ENCODE peak calls at places on chromosome 4, in six cellular contexts. One of them, this sample, is unnamed.

GRCh38 chr4:879730-880079 is 52.4 kb downstream of the GAK start:
- DNase-seq in foreskin fibroblast: no peak
- DNase-seq in Peyer's patch: no peak
- DNase-seq in fibroblast of mammary gland: peak; percentile 16
- DNase-seq in endothelial cell: no peak
- DNase-seq in neural progenitor cell: no peak
- DNase-seq in this sample: no peak

GRCh38 chr4:99024481-99025275 is 29.2 kb downstream of the METAP1 start:
- DNase-seq in foreskin fibroblast: no peak
- DNase-seq in neural progenitor cell: peak; percentile 4
- DNase-seq in Peyer's patch: peak; percentile 58
- DNase-seq in fibroblast of mammary gland: no peak
- DNase-seq in endothelial cell: no peak
- DNase-seq in this sample: no peak

GRCh38 chr4:182778222-182778982 is 138.8 kb downstream of the DCTD start:
- DNase-seq in neural progenitor cell: no peak
- DNase-seq in fibroblast of mammary gland: no peak
- DNase-seq in foreskin fibroblast: no peak
- DNase-seq in Peyer's patch: no peak
- DNase-seq in endothelial cell: no peak
- DNase-seq in this sample: no peak

GRCh38 chr4:105215609-105216313 is 69.1 kb downstream of the TET2 start:
- DNase-seq in fibroblast of mammary gland: peak; percentile 30
- DNase-seq in Peyer's patch: no peak
- DNase-seq in endothelial cell: no peak
- DNase-seq in foreskin fibroblast: peak; percentile 3
- DNase-seq in neural progenitor cell: no peak
- DNase-seq in this sample: no peak

GRCh38 chr4:108730579-108730978 is 32.3 kb downstream of the ETNPPL start:
- DNase-seq in fibroblast of mammary gland: peak; percentile 28
- DNase-seq in endothelial cell: no peak
- DNase-seq in foreskin fibroblast: peak; percentile 71
- DNase-seq in Peyer's patch: no peak
- DNase-seq in neural progenitor cell: no peak
- DNase-seq in this sample: no peak

GRCh38 chr4:7294176-7294756 is 101.9 kb downstream of the SORCS2 start:
- DNase-seq in fibroblast of mammary gland: no peak
- DNase-seq in foreskin fibroblast: no peak
- DNase-seq in neural progenitor cell: no peak
- DNase-seq in Peyer's patch: no peak
- DNase-seq in endothelial cell: no peak
- DNase-seq in this sample: no peak

GRCh38 chr4:154489558-154490260 is 1.9 kb downstream of the DCHS2 start:
- DNase-seq in endothelial cell: no peak
- DNase-seq in fibroblast of mammary gland: no peak
- DNase-seq in Peyer's patch: no peak
- DNase-seq in neural progenitor cell: no peak
- DNase-seq in foreskin fibroblast: no peak
- DNase-seq in this sample: no peak

GRCh38 chr4:48570646-48571220 is 80.7 kb downstream of the ZAR1 start:
- DNase-seq in endothelial cell: no peak
- DNase-seq in fibroblast of mammary gland: peak; percentile 77
- DNase-seq in Peyer's patch: no peak
- DNase-seq in neural progenitor cell: no peak
- DNase-seq in foreskin fibroblast: peak; percentile 81
- DNase-seq in this sample: no peak

GRCh38 chr4:139560396-139561084 is 4.5 kb upstream of the SETD7 start:
- DNase-seq in neural progenitor cell: peak; percentile 49
- DNase-seq in endothelial cell: no peak
- DNase-seq in foreskin fibroblast: no peak
- DNase-seq in Peyer's patch: no peak
- DNase-seq in fibroblast of mammary gland: no peak
- DNase-seq in this sample: no peak

GRCh38 chr4:80619070-80619674 is 283.6 kb downstream of the CFAP299 start:
- DNase-seq in foreskin fibroblast: no peak
- DNase-seq in endothelial cell: peak; percentile 6
- DNase-seq in Peyer's patch: no peak
- DNase-seq in neural progenitor cell: peak; percentile 36
- DNase-seq in fibroblast of mammary gland: peak; percentile 17
- DNase-seq in this sample: no peak

GRCh38 chr4:80054375-80054774 is 18.7 kb downstream of the ANTXR2 start:
- DNase-seq in Peyer's patch: no peak
- DNase-seq in foreskin fibroblast: no peak
- DNase-seq in endothelial cell: no peak
- DNase-seq in neural progenitor cell: no peak
- DNase-seq in fibroblast of mammary gland: no peak
- DNase-seq in this sample: no peak

DNA sequence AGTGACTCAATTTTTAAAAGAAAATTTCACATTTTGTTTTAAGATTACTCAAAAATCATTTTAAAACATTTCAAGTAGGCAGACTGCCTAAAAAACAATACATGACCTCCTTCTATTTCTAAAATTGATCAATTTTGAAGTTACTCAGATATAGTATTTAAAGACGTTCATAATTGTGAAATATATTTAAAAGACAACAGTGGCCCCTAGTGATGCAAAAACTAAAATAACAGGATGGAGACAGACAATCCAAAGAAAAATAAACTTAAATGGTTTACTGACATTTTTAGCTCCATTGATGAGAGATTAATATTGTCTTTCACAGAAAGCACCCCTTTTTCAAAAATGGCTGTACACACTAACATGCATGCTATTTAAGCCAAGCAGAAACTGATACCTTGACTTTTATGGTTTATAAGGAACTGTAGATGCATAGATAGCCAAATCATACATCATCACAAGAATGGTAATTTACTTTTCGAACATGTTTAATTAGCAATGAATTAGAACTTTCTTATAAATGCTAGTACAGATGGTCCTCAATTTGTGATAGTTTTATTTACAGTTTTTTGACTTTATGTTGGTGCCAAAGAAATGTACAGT is 69.8 kb upstream of the FAT4 start:
- DNase-seq in foreskin fibroblast: peak; percentile 51
- DNase-seq in endothelial cell: no peak
- DNase-seq in Peyer's patch: no peak
- DNase-seq in neural progenitor cell: no peak
- DNase-seq in fibroblast of mammary gland: peak; percentile 43
- DNase-seq in this sample: no peak
- TF ChIP-seq CTCF in foreskin fibroblast: peak; percentile 17
- TF ChIP-seq CTCF in endothelial cell: peak; percentile 46
- TF ChIP-seq CTCF in Peyer's patch: peak; percentile 12
- TF ChIP-seq CTCF in neural progenitor cell: peak; percentile 55
- TF ChIP-seq CTCF in fibroblast of mammary gland: peak; percentile 39
- TF ChIP-seq CTCF in this sample: no peak

GRCh38 chr4:111883557-111883999 is 261.7 kb upstream of the FAM241A start:
- DNase-seq in neural progenitor cell: peak; percentile 71
- DNase-seq in Peyer's patch: no peak
- DNase-seq in foreskin fibroblast: no peak
- DNase-seq in fibroblast of mammary gland: no peak
- DNase-seq in endothelial cell: no peak
- DNase-seq in this sample: no peak
- TF ChIP-seq CTCF in neural progenitor cell: no peak
- TF ChIP-seq CTCF in Peyer's patch: no peak
- TF ChIP-seq CTCF in foreskin fibroblast: no peak
- TF ChIP-seq CTCF in fibroblast of mammary gland: no peak
- TF ChIP-seq CTCF in endothelial cell: no peak
- TF ChIP-seq CTCF in this sample: no peak

DNA sequence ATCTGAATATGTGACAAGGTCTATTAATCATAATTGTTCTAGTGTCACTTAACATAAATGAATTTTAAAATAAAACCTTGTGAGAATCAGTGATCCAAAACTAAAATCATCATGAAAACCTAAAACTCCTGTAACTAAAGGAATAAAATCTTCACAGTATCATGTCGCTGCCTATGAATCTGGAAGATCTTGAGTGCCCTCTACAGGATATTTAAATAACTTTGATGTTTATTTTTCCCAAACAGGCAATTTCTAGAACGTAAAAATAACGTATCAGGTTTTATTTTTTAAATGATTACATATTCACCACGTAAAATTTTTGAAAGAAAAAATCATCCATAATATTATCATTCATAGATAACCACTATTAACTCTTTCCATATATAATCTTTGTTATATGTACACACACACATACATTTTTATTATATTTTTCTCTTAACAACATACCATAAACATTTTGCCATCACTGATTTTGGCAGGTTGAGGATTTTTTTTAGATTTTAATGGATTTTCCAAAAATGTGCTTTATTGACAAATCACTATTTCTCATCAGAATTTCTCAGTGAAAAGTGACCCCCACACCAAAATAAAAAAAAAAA is 79.6 kb downstream of the COMMD8 start:
- DNase-seq in fibroblast of mammary gland: peak; percentile 41
- DNase-seq in Peyer's patch: no peak
- DNase-seq in endothelial cell: no peak
- DNase-seq in neural progenitor cell: peak; percentile 39
- DNase-seq in foreskin fibroblast: peak; percentile 60
- DNase-seq in this sample: no peak
- TF ChIP-seq CTCF in fibroblast of mammary gland: peak; percentile 55
- TF ChIP-seq CTCF in Peyer's patch: peak; percentile 64
- TF ChIP-seq CTCF in endothelial cell: peak; percentile 50
- TF ChIP-seq CTCF in neural progenitor cell: peak; percentile 78
- TF ChIP-seq CTCF in foreskin fibroblast: no peak
- TF ChIP-seq CTCF in this sample: peak; percentile 68

GRCh38 chr4:22430626-22431025 is 85.2 kb downstream of the ADGRA3 start:
- DNase-seq in Peyer's patch: no peak
- DNase-seq in neural progenitor cell: no peak
- DNase-seq in fibroblast of mammary gland: no peak
- DNase-seq in foreskin fibroblast: no peak
- DNase-seq in endothelial cell: no peak
- DNase-seq in this sample: no peak

GRCh38 chr4:22439947-22440346 is 75.9 kb downstream of the ADGRA3 start:
- DNase-seq in neural progenitor cell: no peak
- DNase-seq in fibroblast of mammary gland: no peak
- DNase-seq in foreskin fibroblast: no peak
- DNase-seq in endothelial cell: no peak
- DNase-seq in Peyer's patch: no peak
- DNase-seq in this sample: no peak

GRCh38 chr4:22435652-22436051 is 80.2 kb downstream of the ADGRA3 start:
- DNase-seq in foreskin fibroblast: no peak
- DNase-seq in Peyer's patch: no peak
- DNase-seq in endothelial cell: no peak
- DNase-seq in fibroblast of mammary gland: no peak
- DNase-seq in neural progenitor cell: no peak
- DNase-seq in this sample: no peak

GRCh38 chr4:22434895-22435294 is 81.0 kb downstream of the ADGRA3 start:
- DNase-seq in fibroblast of mammary gland: peak; percentile 62
- DNase-seq in endothelial cell: peak; percentile 54
- DNase-seq in Peyer's patch: no peak
- DNase-seq in neural progenitor cell: peak; percentile 75
- DNase-seq in foreskin fibroblast: peak; percentile 71
- DNase-seq in this sample: no peak
- TF ChIP-seq CTCF in fibroblast of mammary gland: peak; percentile 55
- TF ChIP-seq CTCF in endothelial cell: no peak
- TF ChIP-seq CTCF in Peyer's patch: peak; percentile 39
- TF ChIP-seq CTCF in neural progenitor cell: peak; percentile 57
- TF ChIP-seq CTCF in foreskin fibroblast: peak; percentile 62
- TF ChIP-seq CTCF in this sample: no peak

DNA sequence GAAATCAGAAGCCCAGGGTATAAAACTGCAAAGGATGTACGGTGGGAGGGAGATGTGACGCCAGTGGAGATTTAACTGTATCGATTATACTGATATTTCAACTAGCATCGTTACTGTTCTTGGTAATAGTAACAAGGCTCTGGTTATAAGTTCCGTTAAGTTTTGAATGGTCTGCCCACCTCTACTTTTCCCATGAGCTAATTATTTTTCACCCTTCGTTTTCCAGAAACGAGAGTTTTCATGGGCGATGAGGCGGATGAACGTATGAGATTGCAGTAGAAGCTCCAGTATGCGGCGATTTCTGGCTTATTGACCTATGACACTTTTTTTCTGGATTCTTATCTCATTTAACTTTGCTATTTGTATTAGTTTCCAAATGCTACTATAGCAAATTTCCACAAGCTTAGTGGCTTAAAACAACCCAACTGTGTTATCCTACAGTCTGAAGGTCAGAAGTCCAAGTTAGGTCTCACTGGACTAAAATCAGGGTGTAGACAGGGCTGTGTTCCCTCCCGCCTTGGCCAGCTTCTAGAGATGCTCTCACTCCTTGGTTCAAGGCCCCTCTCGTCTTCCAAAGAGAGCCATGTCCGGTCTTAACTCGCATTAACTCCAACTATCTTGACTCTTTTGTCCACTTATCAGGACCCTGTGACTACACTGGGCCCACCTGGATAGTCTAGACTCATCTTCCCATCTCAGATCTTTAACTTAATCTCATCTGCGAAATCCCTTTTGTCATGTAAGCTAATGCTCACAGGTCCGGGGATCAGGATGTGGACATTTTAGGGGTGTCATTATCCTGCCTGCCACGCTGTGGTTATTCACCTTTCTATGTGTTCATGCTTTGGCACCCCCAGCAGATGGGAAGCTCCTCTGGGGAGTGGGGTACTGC is 122.5 kb downstream of the IRF2 start:
- DNase-seq in fibroblast of mammary gland: no peak
- DNase-seq in Peyer's patch: no peak
- DNase-seq in neural progenitor cell: no peak
- DNase-seq in endothelial cell: no peak
- DNase-seq in foreskin fibroblast: no peak
- DNase-seq in this sample: no peak
- TF ChIP-seq CTCF in fibroblast of mammary gland: no peak
- TF ChIP-seq CTCF in Peyer's patch: no peak
- TF ChIP-seq CTCF in neural progenitor cell: no peak
- TF ChIP-seq CTCF in endothelial cell: no peak
- TF ChIP-seq CTCF in foreskin fibroblast: no peak
- TF ChIP-seq CTCF in this sample: no peak

GRCh38 chr4:114178392-114178791 is 198.9 kb upstream of the ARSJ start:
- DNase-seq in Peyer's patch: no peak
- DNase-seq in fibroblast of mammary gland: no peak
- DNase-seq in foreskin fibroblast: no peak
- DNase-seq in endothelial cell: no peak
- DNase-seq in neural progenitor cell: no peak
- DNase-seq in this sample: no peak

GRCh38 chr4:114184901-114185300 is 205.5 kb upstream of the ARSJ start:
- DNase-seq in endothelial cell: no peak
- DNase-seq in foreskin fibroblast: no peak
- DNase-seq in neural progenitor cell: no peak
- DNase-seq in Peyer's patch: no peak
- DNase-seq in fibroblast of mammary gland: no peak
- DNase-seq in this sample: no peak

DNA sequence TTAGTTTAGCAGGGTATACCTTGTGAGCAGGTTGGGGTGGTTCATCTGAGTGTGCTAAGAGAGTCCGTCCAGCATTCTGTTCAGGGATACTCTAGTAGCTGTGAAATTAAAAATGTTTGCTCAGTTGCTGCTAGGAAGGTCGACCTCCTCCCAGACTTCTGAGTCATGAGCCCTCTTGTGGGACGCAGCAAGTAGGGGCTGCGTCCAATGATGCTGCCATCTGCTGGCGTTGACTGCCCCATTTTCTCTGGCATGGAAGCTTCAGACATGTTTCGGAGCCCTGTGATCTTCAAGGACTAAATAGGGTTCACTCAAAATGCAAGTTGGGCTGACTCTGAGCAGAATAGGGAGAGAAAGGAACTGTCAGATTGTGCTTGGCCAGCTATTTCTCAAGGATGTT is 201.0 kb upstream of the ARSJ start:
- DNase-seq in fibroblast of mammary gland: peak; percentile 90
- DNase-seq in neural progenitor cell: peak; percentile 70
- DNase-seq in Peyer's patch: no peak
- DNase-seq in foreskin fibroblast: peak; percentile 79
- DNase-seq in endothelial cell: peak; percentile 59
- DNase-seq in this sample: no peak
- TF ChIP-seq CTCF in fibroblast of mammary gland: peak; percentile 87
- TF ChIP-seq CTCF in neural progenitor cell: peak; percentile 65
- TF ChIP-seq CTCF in Peyer's patch: peak; percentile 30
- TF ChIP-seq CTCF in foreskin fibroblast: peak; percentile 69
- TF ChIP-seq CTCF in endothelial cell: no peak
- TF ChIP-seq CTCF in this sample: no peak